ENCODE peak calls at places on chromosomes 6 and 20, in six cellular contexts. R, O, L, F, P and C are unnamed samples.

GRCh38 chr20:63977392-63978276 is 1.8 kb downstream of the SAMD10 start:
- DNase-seq in R (no peak), O (no peak), L (no peak), F (no peak), P (peak; percentile 77), C (peak; percentile 87)

GRCh38 chr6:21437583-21437982 is 156.0 kb upstream of the SOX4 start:
- DNase-seq in R (no peak), O (no peak), L (no peak), F (no peak), P (no peak), C (no peak)

GRCh38 chr20:17023811-17024210 is 203.0 kb upstream of the PCSK2 start:
- DNase-seq in R (no peak), O (peak; percentile 76), L (no peak), F (no peak), P (no peak), C (no peak)

GRCh38 chr20:62595491-62595890 is 46.8 kb upstream of the SLCO4A1 start:
- DNase-seq in R (peak; percentile 63), O (no peak), L (peak; percentile 54), F (no peak), P (peak; percentile 72), C (peak; percentile 98)

GRCh38 chr6:140052757-140053729 is 678.6 kb upstream of the CITED2 start:
- DNase-seq in R (no peak), O (no peak), L (no peak), F (no peak), P (peak; percentile 76), C (no peak)

GRCh38 chr20:57851786-57852185 is 142.0 kb upstream of the PMEPA1 start:
- DNase-seq in R (no peak), O (no peak), L (no peak), F (no peak), P (peak; percentile 13), C (no peak)

GRCh38 chr20:41140226-41141133 is 3.1 kb downstream of the PLCG1 start:
- DNase-seq in R (no peak), O (peak; percentile 55), L (no peak), F (no peak), P (no peak), C (peak; percentile 70)

GRCh38 chr6:105424177-105424783 is 21.4 kb upstream of the PREP start:
- DNase-seq in R (no peak), O (no peak), L (peak; percentile 51), F (peak; percentile 58), P (peak; percentile 69), C (no peak)

GRCh38 chr20:36311854-36312723 is 6.0 kb downstream of the DLGAP4 start:
- DNase-seq in R (no peak), O (peak; percentile 43), L (no peak), F (no peak), P (no peak), C (peak; percentile 80)

GRCh38 chr6:6657085-6657819 is 68.7 kb downstream of the LY86 start:
- DNase-seq in R (no peak), O (no peak), L (no peak), F (no peak), P (peak; percentile 37), C (no peak)

GRCh38 chr20:59318201-59318790 is 17.9 kb downstream of the EDN3 start:
- DNase-seq in R (no peak), O (no peak), L (no peak), F (no peak), P (no peak), C (no peak)

GRCh38 chr6:77561768-77562314 is 91.0 kb upstream of the MEI4 start:
- DNase-seq in R (no peak), O (no peak), L (no peak), F (no peak), P (peak; percentile 12), C (no peak)

GRCh38 chr6:139054001-139054400 is 25.5 kb downstream of the ABRACL start:
- DNase-seq in R (no peak), O (no peak), L (no peak), F (no peak), P (no peak), C (no peak)

GRCh38 chr6:74551896-74552295 is 654.0 kb downstream of the COL12A1 start:
- DNase-seq in R (no peak), O (no peak), L (no peak), F (no peak), P (peak; percentile 21), C (no peak)

GRCh38 chr20:52637201-52637600 is 335.0 kb upstream of the TSHZ2 start:
- DNase-seq in R (no peak), O (no peak), L (no peak), F (no peak), P (no peak), C (no peak)

GRCh38 chr20:4711511-4711910 is 10.2 kb upstream of the PRND start:
- DNase-seq in R (no peak), O (no peak), L (no peak), F (no peak), P (no peak), C (no peak)

GRCh38 chr6:84588697-84589080 is 175.7 kb downstream of the TBX18 start:
- DNase-seq in R (no peak), O (no peak), L (no peak), F (no peak), P (no peak), C (no peak)

GRCh38 chr20:59515013-59515905 is 89.1 kb upstream of the PHACTR3 start:
- DNase-seq in R (peak; percentile 36), O (peak; percentile 83), L (peak; percentile 38), F (peak; percentile 65), P (peak; percentile 52), C (no peak)

GRCh38 chr6:163955131-163955530 is 540.6 kb downstream of the QKI start:
- DNase-seq in R (peak; percentile 60), O (no peak), L (no peak), F (no peak), P (peak; percentile 43), C (no peak)

GRCh38 chr6:16512585-16513109 is 248.6 kb downstream of the ATXN1 start:
- DNase-seq in R (no peak), O (no peak), L (no peak), F (no peak), P (no peak), C (no peak)

GRCh38 chr6:81708306-81708705 is 44.2 kb downstream of the TENT5A start:
- DNase-seq in R (no peak), O (no peak), L (no peak), F (no peak), P (no peak), C (no peak)

GRCh38 chr20:7702141-7702540 is 238.1 kb downstream of the HAO1 start:
- DNase-seq in R (peak; percentile 55), O (no peak), L (no peak), F (no peak), P (no peak), C (no peak)

GRCh38 chr6:154888896-154889295 is 106.2 kb upstream of the TIAM2 start:
- DNase-seq in R (no peak), O (no peak), L (no peak), F (no peak), P (no peak), C (no peak)

GRCh38 chr6:133705071-133705470 is 183.8 kb upstream of the TCF21 start:
- DNase-seq in R (peak; percentile 78), O (no peak), L (no peak), F (no peak), P (peak; percentile 95), C (no peak)

GRCh38 chr20:49610701-49611538 is 43.0 kb upstream of the PTGIS start:
- DNase-seq in R (no peak), O (peak; percentile 90), L (peak; percentile 69), F (peak; percentile 68), P (no peak), C (peak; percentile 93)

GRCh38 chr6:98747246-98747645 is 87.1 kb upstream of the POU3F2 start:
- DNase-seq in R (no peak), O (no peak), L (no peak), F (no peak), P (no peak), C (no peak)

GRCh38 chr6:131733376-131734016 is 22.7 kb upstream of the CTAGE9 start:
- DNase-seq in R (peak; percentile 77), O (peak; percentile 62), L (no peak), F (no peak), P (peak; percentile 93), C (no peak)

GRCh38 chr20:62409935-62410741 is 3.1 kb upstream of the CABLES2 start:
- DNase-seq in R (no peak), O (peak; percentile 84), L (no peak), F (no peak), P (peak; percentile 12), C (peak; percentile 86)

GRCh38 chr20:41204304-41205265 is 67.2 kb downstream of the PLCG1 start:
- DNase-seq in R (no peak), O (no peak), L (no peak), F (no peak), P (no peak), C (peak; percentile 69)

GRCh38 chr20:845226-845868 is 11.8 kb downstream of the FAM110A start:
- DNase-seq in R (no peak), O (peak; percentile 65), L (no peak), F (no peak), P (no peak), C (no peak)
- TF ChIP-seq CTCF in R (no peak), O (no peak), L (no peak), F (no peak), P (no peak), C (no peak)

GRCh38 chr6:85923013-85923430 is 280.3 kb upstream of the SYNCRIP start:
- DNase-seq in R (peak; percentile 7), O (no peak), L (no peak), F (peak; percentile 17), P (peak; percentile 48), C (no peak)
- TF ChIP-seq CTCF in R (peak; percentile 49), O (peak; percentile 61), L (no peak), F (peak; percentile 47), P (peak; percentile 55), C (peak; percentile 86)

DNA sequence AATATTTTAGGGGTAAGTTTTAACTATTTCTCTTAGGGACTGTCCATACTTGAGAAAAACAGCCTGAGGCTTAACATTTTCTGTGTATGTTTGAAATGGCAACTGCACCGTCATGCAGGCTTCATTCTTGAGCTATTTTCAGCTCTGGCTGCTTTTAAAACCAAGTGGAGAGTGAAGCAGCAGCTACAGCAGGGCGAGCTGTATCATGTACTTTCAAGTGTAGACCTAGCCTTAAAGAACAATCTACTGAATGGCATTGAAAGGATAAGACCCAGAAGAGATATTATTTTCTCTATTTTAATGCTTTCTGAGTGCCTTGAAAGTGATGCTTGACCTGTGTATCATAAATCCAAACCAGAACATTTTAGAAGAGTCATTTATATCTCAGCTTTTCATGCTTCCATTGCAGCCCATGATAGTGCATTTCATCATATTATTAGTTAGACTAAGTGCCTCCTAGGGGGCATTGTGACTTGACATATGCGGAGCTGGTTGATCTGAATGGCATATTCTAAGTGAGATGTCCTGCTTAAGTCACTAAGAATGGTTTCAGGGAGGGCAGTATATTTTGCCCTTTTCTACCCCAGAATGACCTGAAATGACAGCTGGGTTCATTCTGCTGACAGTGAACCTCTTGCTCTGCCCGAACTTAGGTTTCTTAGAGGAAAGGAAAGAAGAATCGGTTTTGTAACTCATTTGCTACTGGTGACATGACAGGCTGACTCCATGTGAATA is 85.3 kb downstream of the NKAIN2 start:
- DNase-seq in R (no peak), O (no peak), L (no peak), F (no peak), P (no peak), C (no peak)
- TF ChIP-seq CTCF in R (no peak), O (no peak), L (no peak), F (no peak), P (no peak), C (no peak)

DNA sequence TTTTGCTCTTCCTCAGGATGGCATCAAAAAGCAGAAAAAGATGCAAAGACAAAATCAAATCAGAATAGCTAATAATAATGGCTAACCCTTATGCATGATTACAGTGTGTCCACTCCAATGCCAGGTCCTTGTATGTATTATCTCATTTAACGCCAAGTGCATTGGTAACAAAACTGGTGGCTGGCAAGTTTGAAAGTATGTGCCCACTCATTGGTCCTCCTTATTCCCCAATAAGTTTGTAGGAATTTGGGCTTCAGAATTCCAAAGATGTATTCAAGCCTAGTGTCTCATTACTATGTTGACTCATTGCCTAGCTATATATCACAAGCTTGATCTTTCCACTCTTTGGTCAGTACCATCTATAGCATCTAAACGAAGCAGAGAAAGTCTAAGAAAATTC is 196.6 kb downstream of the GJA10 start:
- DNase-seq in R (no peak), O (no peak), L (no peak), F (no peak), P (no peak), C (no peak)
- TF ChIP-seq CTCF in R (no peak), O (no peak), L (no peak), F (no peak), P (no peak), C (no peak)